ENCODE peak calls at places on chromosomes 16 and 17, in four cellular contexts. I is keratinocyte, M is NCI-H1694 treated with DMSO at 0.1 percent for 48 hours, Q is HT1080. T is an unnamed sample.

GRCh38 chr17:46995841-46996571 is 17.0 kb upstream of the RPRML start:
- DNase-seq in I (no peak), M (no peak), Q (peak; percentile 78), T (peak; percentile 48)

GRCh38 chr17:40373324-40373723 is 8.8 kb upstream of the GJD3 start:
- DNase-seq in I (no peak), M (no peak), Q (no peak), T (no peak)

GRCh38 chr17:81200695-81201580 is 21.8 kb downstream of the CEP131 start:
- DNase-seq in I (no peak), M (peak; percentile 49), Q (peak; percentile 61), T (peak; percentile 83)

GRCh38 chr16:66740010-66740409 is 11.4 kb downstream of the DYNC1LI2 start:
- DNase-seq in I (no peak), M (peak; percentile 59), Q (peak; percentile 40), T (peak; percentile 30)

GRCh38 chr16:55475919-55476318 is 3.1 kb upstream of the MMP2 start:
- DNase-seq in I (no peak), M (no peak), Q (no peak), T (no peak)

GRCh38 chr17:55264273-55264639 is 504 bp upstream of the HLF start:
- DNase-seq in I (no peak), M (no peak), Q (no peak), T (no peak)

GRCh38 chr17:69523252-69523861 is 108.9 kb downstream of the MAP2K6 start:
- DNase-seq in I (no peak), M (peak; percentile 45), Q (peak; percentile 64), T (peak; percentile 53)

GRCh38 chr16:10870137-10870776 is 6.7 kb upstream of the CIITA start:
- DNase-seq in I (no peak), M (no peak), Q (peak; percentile 11), T (no peak)

GRCh38 chr17:8572767-8573166 is 57.8 kb downstream of the MYH10 start:
- DNase-seq in I (no peak), M (no peak), Q (no peak), T (no peak)

GRCh38 chr17:794876-795275 is 12.7 kb downstream of the MRM3 start:
- DNase-seq in I (no peak), M (peak; percentile 95), Q (no peak), T (peak; percentile 57)

GRCh38 chr16:57946181-57946801 is 24.6 kb downstream of the CNGB1 start:
- DNase-seq in I (no peak), M (peak; percentile 16), Q (no peak), T (no peak)

GRCh38 chr16:3004781-3005284 is 7.9 kb upstream of the CLDN9 start:
- DNase-seq in I (no peak), M (no peak), Q (no peak), T (no peak)

GRCh38 chr16:11175850-11176341 is 80.1 kb downstream of the SOCS1 start:
- DNase-seq in I (no peak), M (no peak), Q (no peak), T (no peak)

GRCh38 chr16:24085665-24086064 is 170.5 kb upstream of the CACNG3 start:
- DNase-seq in I (no peak), M (no peak), Q (no peak), T (no peak)

GRCh38 chr16:879461-879861 is 78.9 kb upstream of the GNG13 start:
- DNase-seq in I (no peak), M (no peak), Q (no peak), T (no peak)

T was measured in A172.